ENCODE peak calls at places on chromosome 4, in eight cellular contexts. C is hepatocyte, S is PC-9, T is PC-3, J is Karpas-422, U is GM23248, M is HCT116, B is SK-N-SH. D is an unnamed sample. For H3K4me1, H3K9me3 and H3K9me2, the result is how much of the 10 kb centered on the place peaks cover.

GRCh38 chr4:27714073-27714472 is 853.4 kb downstream of the STIM2 start:
- DNase-seq in C (peak), S (no peak), T (peak), J (no peak), U (no peak), M (no peak), B (no peak), D (no peak)

GRCh38 chr4:151315212-151315886 is 10.1 kb downstream of the SH3D19 start:
- DNase-seq in C (no peak), S (peak), T (peak), J (no peak), U (no peak), M (peak), B (no peak), D (no peak)

GRCh38 chr4:2141762-2142520 is 82.8 kb downstream of the NAT8L start:
- DNase-seq in C (no peak), S (no peak), T (no peak), J (no peak), U (no peak), M (no peak), B (no peak), D (no peak)

GRCh38 chr4:80407246-80407645 is 71.7 kb downstream of the CFAP299 start:
- DNase-seq in C (no peak), S (no peak), T (peak), J (no peak), U (peak), M (no peak), B (no peak), D (no peak)

GRCh38 chr4:32032136-32032672 is 1312.0 kb downstream of the PCDH7 start:
- DNase-seq in C (no peak), S (no peak), T (no peak), J (no peak), U (no peak), M (no peak), B (no peak), D (no peak)

GRCh38 chr4:66062044-66062443 is 391.8 kb upstream of the EPHA5 start:
- DNase-seq in C (no peak), S (no peak), T (peak), J (no peak), U (peak), M (no peak), B (no peak), D (no peak)

GRCh38 chr4:95534032-95534431 is 14.7 kb downstream of the UNC5C start:
- DNase-seq in C (no peak), S (no peak), T (peak), J (no peak), U (no peak), M (no peak), B (no peak), D (no peak)

GRCh38 chr4:1910643-1911042 is 39.5 kb downstream of the NSD2 start:
- DNase-seq in C (peak), S (no peak), T (peak), J (peak), U (peak), M (no peak), B (peak), D (peak)

GRCh38 chr4:113394730-113395530 is 345.5 kb downstream of the ANK2 start:
- DNase-seq in C (peak), S (peak), T (peak), J (peak), U (peak), M (peak), B (peak), D (peak)

GRCh38 chr4:137576437-137576836 is 44.1 kb upstream of the PCDH18 start:
- DNase-seq in C (no peak), S (no peak), T (no peak), J (no peak), U (peak), M (no peak), B (no peak), D (no peak)

GRCh38 chr4:4426511-4427477 is 39.9 kb downstream of the NSG1 start:
- DNase-seq in C (no peak), S (no peak), T (no peak), J (no peak), U (no peak), M (no peak), B (no peak), D (no peak)

GRCh38 chr4:72971572-72971971 is 97.9 kb downstream of the COX18 start:
- DNase-seq in C (no peak), S (peak), T (peak), J (no peak), U (peak), M (no peak), B (no peak), D (no peak)

GRCh38 chr4:172726001-172726423 is 442.6 kb upstream of the GALNT7 start:
- DNase-seq in C (peak), S (no peak), T (peak), J (no peak), U (peak), M (no peak), B (no peak), D (no peak)

GRCh38 chr4:177547985-177548384 is 105.7 kb upstream of the AGA start:
- DNase-seq in C (no peak), S (no peak), T (no peak), J (no peak), U (no peak), M (no peak), B (no peak), D (no peak)

GRCh38 chr4:74934016-74934821 is 1.3 kb downstream of the PARM1 start:
- DNase-seq in C (peak), S (peak), T (peak), J (peak), U (peak), M (no peak), B (peak), D (no peak)

GRCh38 chr4:169243808-169244207 is 26.9 kb downstream of the SH3RF1 start:
- DNase-seq in C (no peak), S (no peak), T (no peak), J (no peak), U (peak), M (no peak), B (no peak), D (no peak)

GRCh38 chr4:152581536-152582160 is 45.8 kb upstream of the FBXW7 start:
- DNase-seq in C (no peak), S (peak), T (no peak), J (no peak), U (no peak), M (no peak), B (no peak), D (no peak)

GRCh38 chr4:54487491-54487890 is 170.3 kb upstream of the KIT start:
- DNase-seq in C (no peak), S (no peak), T (no peak), J (no peak), U (peak), M (no peak), B (no peak), D (no peak)

GRCh38 chr4:19167321-19167720 is 1084.4 kb upstream of the SLIT2 start:
- DNase-seq in C (peak), S (no peak), T (no peak), J (no peak), U (no peak), M (no peak), B (no peak), D (no peak)

GRCh38 chr4:182212211-182212761 is 30.9 kb upstream of the TENM3 start:
- DNase-seq in C (peak), S (no peak), T (no peak), J (no peak), U (no peak), M (no peak), B (peak), D (no peak)

GRCh38 chr4:3213101-3213416 is 35.9 kb upstream of the MSANTD1 start:
- DNase-seq in C (peak), S (no peak), T (no peak), J (no peak), U (no peak), M (no peak), B (no peak), D (no peak)

GRCh38 chr4:3212391-3213100 is 36.4 kb upstream of the MSANTD1 start:
- DNase-seq in C (no peak), S (no peak), T (no peak), J (no peak), U (no peak), M (no peak), B (no peak), D (no peak)

GRCh38 chr4:3210467-3210866 is 38.5 kb upstream of the MSANTD1 start:
- DNase-seq in C (no peak), S (no peak), T (no peak), J (no peak), U (no peak), M (no peak), B (no peak), D (no peak)

GRCh38 chr4:3213661-3214250 is 35.2 kb upstream of the MSANTD1 start:
- DNase-seq in C (no peak), S (no peak), T (no peak), J (no peak), U (no peak), M (no peak), B (no peak), D (no peak)

DNA sequence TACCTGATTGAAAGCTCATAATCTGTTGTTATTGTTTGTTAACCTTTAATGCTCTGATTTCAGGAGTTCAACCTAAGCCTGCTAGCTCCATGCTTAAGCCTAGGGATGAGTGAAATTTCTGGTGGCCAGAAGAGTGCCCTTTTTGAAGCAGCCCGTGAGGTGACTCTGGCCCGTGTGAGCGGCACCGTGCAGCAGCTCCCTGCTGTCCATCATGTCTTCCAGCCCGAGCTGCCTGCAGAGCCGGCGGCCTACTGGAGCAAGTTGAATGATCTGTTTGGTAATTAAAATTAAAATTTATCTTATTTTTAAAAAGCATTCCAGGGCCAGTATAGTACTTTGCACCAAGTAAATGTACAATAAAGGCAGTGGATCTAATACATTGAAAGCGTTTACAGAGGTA is 37.1 kb upstream of the MSANTD1 start:
- DNase-seq in C (no peak), S (no peak), T (no peak), J (no peak), U (no peak), M (no peak), B (no peak), D (no peak)
- H3K4me1 ChIP-seq in C (under half), S (under half), T (under half), J (under half), U (under half), M (under half), B (under half), D (under half)

GRCh38 chr4:374298-375160 is 36.9 kb downstream of the ZNF141 start:
- DNase-seq in C (no peak), S (no peak), T (no peak), J (no peak), U (no peak), M (no peak), B (no peak), D (no peak)
- H3K9me3 ChIP-seq in C (half or more), S (under half), T (half or more), J (half or more), U (under half), M (under half), B (half or more), D (half or more)

DNA sequence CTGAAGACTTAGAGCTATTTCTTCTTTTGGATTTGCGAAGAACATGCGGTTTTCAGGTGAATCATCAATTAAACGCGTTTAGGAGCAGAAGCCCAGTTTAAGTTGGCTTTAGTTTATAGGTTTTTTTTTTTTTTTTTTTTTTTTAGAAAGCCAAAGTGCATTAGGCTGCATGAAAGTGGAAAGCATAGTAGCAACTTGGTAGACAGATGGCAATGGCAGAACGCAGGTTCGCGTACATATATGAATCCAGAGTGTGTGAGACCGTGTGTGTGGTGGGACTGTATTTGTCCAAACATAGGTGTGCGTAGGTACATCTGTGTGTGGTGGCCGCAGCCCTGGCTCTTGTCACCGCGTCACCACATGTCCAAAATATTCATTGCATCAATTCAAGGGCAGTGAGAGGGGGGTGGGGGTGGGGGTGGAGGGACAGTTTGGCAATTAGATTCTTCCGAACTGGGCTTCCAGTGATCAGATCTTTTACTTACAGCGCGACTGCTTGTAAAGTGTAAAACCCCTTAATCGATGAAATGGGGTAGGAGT is 901 bp downstream of the JADE1 start:
- DNase-seq in C (peak), S (peak), T (peak), J (peak), U (peak), M (peak), B (peak), D (peak)
- H3K9me2 ChIP-seq in C (under half), S (under half), T (under half), J (under half), U (under half), M (under half), B (under half), D (under half)

DNA sequence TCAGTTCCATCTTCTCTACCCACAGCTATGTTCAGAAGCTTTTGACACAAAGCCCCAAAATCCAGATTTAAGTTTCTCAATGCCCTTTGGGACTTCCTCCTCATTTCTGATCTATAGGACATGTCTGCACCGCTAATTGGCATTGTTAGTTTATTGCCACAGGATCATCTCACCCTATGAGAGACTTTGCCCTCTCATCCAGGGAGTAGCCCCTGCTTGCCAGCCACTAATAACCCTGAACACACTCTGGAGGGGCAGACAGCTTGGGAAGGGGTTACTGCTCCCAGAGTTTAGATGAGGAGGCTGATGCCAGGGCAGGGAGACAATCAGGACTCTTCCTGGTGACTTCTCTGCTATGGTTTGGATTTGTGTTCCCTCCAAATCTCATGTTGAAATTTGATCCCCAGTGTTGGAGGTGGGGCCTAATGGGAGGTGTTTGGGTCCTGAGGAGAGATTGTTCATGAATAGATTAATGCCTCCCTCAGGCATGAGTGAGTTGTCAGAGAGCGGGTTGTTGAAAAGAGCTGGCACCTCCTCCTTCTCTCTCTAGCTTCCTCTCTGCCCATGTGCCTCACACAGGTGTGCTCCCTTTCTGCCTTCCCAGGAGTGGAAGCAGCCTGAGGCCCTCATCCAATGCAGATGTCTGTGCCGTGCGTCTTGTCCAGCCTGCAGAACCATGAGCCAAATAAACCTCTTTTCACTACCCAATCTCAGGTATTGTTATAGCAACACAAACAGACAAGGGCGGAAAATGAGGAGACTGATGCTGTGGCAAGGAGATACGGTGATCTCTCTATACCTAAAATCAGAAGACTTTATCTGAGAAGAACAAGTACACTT is 3.6 kb upstream of the SCARB2 start:
- DNase-seq in C (no peak), S (no peak), T (peak), J (no peak), U (no peak), M (no peak), B (no peak), D (no peak)
- H3K4me1 ChIP-seq in C (under half), S (half or more), T (under half), J (under half), U (under half), M (under half), B (under half), D (under half)

GRCh38 chr4:128635939-128636551 is 173.5 kb upstream of the JADE1 start:
- DNase-seq in C (no peak), S (no peak), T (no peak), J (no peak), U (peak), M (no peak), B (no peak), D (no peak)

GRCh38 chr4:128633067-128633466 is 176.4 kb upstream of the JADE1 start:
- DNase-seq in C (no peak), S (no peak), T (no peak), J (no peak), U (no peak), M (no peak), B (no peak), D (no peak)

GRCh38 chr4:128636906-128637305 is 172.6 kb upstream of the JADE1 start:
- DNase-seq in C (no peak), S (no peak), T (no peak), J (no peak), U (no peak), M (no peak), B (no peak), D (no peak)

GRCh38 chr4:128639586-128640270 is 169.8 kb upstream of the JADE1 start:
- DNase-seq in C (no peak), S (no peak), T (no peak), J (no peak), U (peak), M (no peak), B (no peak), D (no peak)

DNA sequence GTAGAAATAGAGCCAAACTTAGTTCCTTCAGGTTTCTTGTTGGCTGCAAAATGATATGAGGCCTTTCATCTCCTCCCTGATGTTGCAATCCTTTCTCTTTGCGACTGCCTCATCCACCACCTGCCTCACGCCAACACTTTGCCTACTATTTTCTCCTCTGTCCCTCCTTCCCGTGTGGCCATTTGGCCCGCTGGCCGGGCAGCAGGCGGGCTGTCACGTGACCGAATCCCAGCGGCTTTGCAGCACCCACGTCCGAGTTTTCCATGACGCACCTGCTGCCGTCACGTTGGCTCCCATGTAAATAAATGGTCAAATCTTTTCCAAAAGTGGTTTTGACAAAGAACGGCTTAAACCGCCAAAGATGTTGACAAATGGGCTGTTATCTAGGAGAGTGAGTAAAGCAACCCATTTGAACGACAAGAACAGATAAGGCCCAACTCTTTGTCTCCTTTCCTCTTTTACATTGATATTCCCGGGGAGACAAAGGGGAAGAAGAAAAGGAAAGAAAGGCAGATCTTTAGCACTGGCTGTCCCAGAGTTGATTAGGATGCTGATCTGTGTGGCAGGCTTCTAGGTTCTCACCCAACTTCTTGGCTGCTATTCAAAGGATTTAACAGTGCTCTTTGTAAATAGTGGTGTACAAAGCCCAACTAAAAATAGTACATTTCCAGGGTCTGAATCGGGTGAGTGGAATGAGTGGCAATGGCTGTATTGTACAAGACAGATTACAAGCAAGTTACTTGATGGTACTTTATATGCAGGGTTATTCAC is 174.2 kb upstream of the JADE1 start:
- DNase-seq in C (peak), S (no peak), T (no peak), J (no peak), U (no peak), M (no peak), B (no peak), D (no peak)
- H3K9me3 ChIP-seq in C (under half), S (under half), T (under half), J (under half), U (under half), M (under half), B (under half), D (under half)

GRCh38 chr4:6001965-6002833 is 16.0 kb downstream of the C4orf50 start:
- DNase-seq in C (no peak), S (no peak), T (no peak), J (no peak), U (no peak), M (no peak), B (no peak), D (no peak)

GRCh38 chr4:5996641-5997040 is 21.6 kb downstream of the C4orf50 start:
- DNase-seq in C (no peak), S (no peak), T (no peak), J (no peak), U (no peak), M (no peak), B (no peak), D (no peak)

GRCh38 chr4:6002926-6003325 is 15.3 kb downstream of the C4orf50 start:
- DNase-seq in C (no peak), S (no peak), T (no peak), J (no peak), U (no peak), M (no peak), B (no peak), D (no peak)

GRCh38 chr4:5998333-5998936 is 19.8 kb downstream of the C4orf50 start:
- DNase-seq in C (peak), S (no peak), T (peak), J (peak), U (peak), M (peak), B (peak), D (peak)

GRCh38 chr4:5999830-6000365 is 18.3 kb downstream of the C4orf50 start:
- DNase-seq in C (no peak), S (no peak), T (no peak), J (no peak), U (no peak), M (no peak), B (no peak), D (no peak)
- H3K9me2 ChIP-seq in C (under half), S (under half), T (under half), J (under half), U (under half), M (under half), B (under half), D (under half)

DNA sequence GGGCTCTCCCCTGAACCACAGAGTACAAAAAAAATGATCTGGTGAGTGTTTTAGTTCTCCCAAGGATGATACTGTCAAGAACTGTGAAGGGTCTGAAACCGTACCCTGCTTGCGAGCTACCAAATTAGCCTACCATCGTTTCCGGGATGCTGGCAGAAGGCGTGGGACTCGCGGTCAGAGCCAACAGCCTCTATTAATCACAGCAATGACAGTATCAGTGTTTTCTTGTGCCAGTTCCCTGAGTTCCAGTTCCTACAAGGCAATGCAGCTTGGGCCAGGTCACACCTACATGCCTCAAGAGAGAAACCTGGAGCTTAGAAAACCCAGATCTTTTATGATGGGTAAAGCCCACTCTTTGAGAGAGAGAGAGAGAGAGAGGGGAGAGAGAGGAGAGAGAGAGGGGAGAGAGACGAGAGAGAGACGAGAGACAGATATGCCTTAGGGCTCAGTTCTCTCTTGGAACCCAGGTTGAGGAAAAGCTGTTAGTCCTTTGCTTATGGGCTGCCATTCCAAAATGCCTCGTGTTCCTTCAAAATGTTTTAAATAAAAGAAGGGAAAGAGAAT is 327.8 kb downstream of the ARHGAP10 start:
- DNase-seq in C (no peak), S (no peak), T (no peak), J (peak), U (no peak), M (no peak), B (no peak), D (no peak)
- H3K4me1 ChIP-seq in C (under half), S (under half), T (under half), J (half or more), U (under half), M (under half), B (under half), D (half or more)